ENCODE peak calls at places on chromosomes 3 and 15, in four cellular contexts. S is heart right ventricle, I is HCEC 1CT, B is GM04504. N is an unnamed sample.

GRCh38 chr15:39593071-39594055 is 12.5 kb downstream of the THBS1 start:
- DNase-seq in S (no peak), I (no peak), B (peak; percentile 42), N (peak; percentile 25)

GRCh38 chr3:42655980-42656679 is 2.6 kb downstream of the ZBTB47 start:
- DNase-seq in S (no peak), I (peak; percentile 48), B (peak; percentile 44), N (peak; percentile 79)

GRCh38 chr3:43212914-43213611 is 73.3 kb upstream of the SNRK start:
- DNase-seq in S (no peak), I (no peak), B (no peak), N (no peak)

GRCh38 chr15:44092221-44092620 is 102.8 kb downstream of the FRMD5 start:
- DNase-seq in S (no peak), I (peak; percentile 72), B (no peak), N (peak; percentile 79)

GRCh38 chr3:183032904-183033555 is 52.7 kb upstream of the DCUN1D1 start:
- DNase-seq in S (no peak), I (no peak), B (no peak), N (no peak)

GRCh38 chr3:70849911-70850699 is 537.7 kb upstream of the MDFIC2 start:
- DNase-seq in S (no peak), I (peak; percentile 92), B (peak; percentile 84), N (peak; percentile 85)

GRCh38 chr3:13012228-13012691 is 61.0 kb downstream of the IQSEC1 start:
- DNase-seq in S (peak; percentile 74), I (no peak), B (no peak), N (no peak)

GRCh38 chr3:167078070-167078622 is 302.0 kb downstream of the ZBBX start:
- DNase-seq in S (no peak), I (no peak), B (no peak), N (peak; percentile 30)

GRCh38 chr3:23035927-23036640 is 167.0 kb upstream of the UBE2E2 start:
- DNase-seq in S (no peak), I (no peak), B (no peak), N (no peak)

GRCh38 chr3:127475975-127476374 is 114.6 kb downstream of the TPRA1 start:
- DNase-seq in S (no peak), I (no peak), B (no peak), N (no peak)

GRCh38 chr15:76065267-76065666 is 5.5 kb downstream of the TMEM266 start:
- DNase-seq in S (no peak), I (no peak), B (no peak), N (no peak)

GRCh38 chr15:64950888-64951287 is 38.8 kb downstream of the SPG21 start:
- DNase-seq in S (no peak), I (no peak), B (no peak), N (no peak)

GRCh38 chr3:60262546-60262945 is 988.7 kb downstream of the FHIT start:
- DNase-seq in S (no peak), I (no peak), B (no peak), N (no peak)

GRCh38 chr3:36909181-36909580 is 35.7 kb downstream of the TRANK1 start:
- DNase-seq in S (no peak), I (no peak), B (no peak), N (no peak)

GRCh38 chr15:88645171-88646087 is 6.6 kb downstream of the ISG20 start:
- DNase-seq in S (no peak), I (no peak), B (no peak), N (no peak)